ENCODE peak calls at places on chromosomes 6 and 20, in six cellular contexts. One of them, this sample, is unnamed.

GRCh38 chr6:154356690-154357089 is at the start of gene IPCEF1:
- DNase-seq in esophagus squamous epithelium: no peak
- DNase-seq in H9: no peak
- DNase-seq in left ventricle myocardium inferior: no peak
- DNase-seq in Panc1: no peak
- DNase-seq in heart right ventricle: no peak
- DNase-seq in this sample: no peak

GRCh38 chr6:41477572-41477971 is 68.6 kb upstream of the FOXP4 start:
- DNase-seq in esophagus squamous epithelium: no peak
- DNase-seq in H9: no peak
- DNase-seq in left ventricle myocardium inferior: no peak
- DNase-seq in Panc1: no peak
- DNase-seq in heart right ventricle: no peak
- DNase-seq in this sample: no peak

GRCh38 chr6:136274062-136274461 is 15.6 kb downstream of the BCLAF1 start:
- DNase-seq in esophagus squamous epithelium: no peak
- DNase-seq in H9: no peak
- DNase-seq in left ventricle myocardium inferior: no peak
- DNase-seq in Panc1: no peak
- DNase-seq in heart right ventricle: no peak
- DNase-seq in this sample: no peak

GRCh38 chr6:14917101-14917500 is 328.8 kb upstream of the JARID2 start:
- DNase-seq in esophagus squamous epithelium: no peak
- DNase-seq in H9: no peak
- DNase-seq in left ventricle myocardium inferior: no peak
- DNase-seq in Panc1: no peak
- DNase-seq in heart right ventricle: no peak
- DNase-seq in this sample: peak

GRCh38 chr6:45619994-45620471 is 242.3 kb upstream of the SUPT3H start:
- DNase-seq in esophagus squamous epithelium: no peak
- DNase-seq in H9: no peak
- DNase-seq in left ventricle myocardium inferior: no peak
- DNase-seq in Panc1: no peak
- DNase-seq in heart right ventricle: no peak
- DNase-seq in this sample: no peak

GRCh38 chr20:41032243-41032642 is 3.6 kb downstream of the TOP1 start:
- DNase-seq in esophagus squamous epithelium: no peak
- DNase-seq in H9: no peak
- DNase-seq in left ventricle myocardium inferior: no peak
- DNase-seq in Panc1: no peak
- DNase-seq in heart right ventricle: no peak
- DNase-seq in this sample: no peak

GRCh38 chr6:154925130-154925529 is 70.0 kb upstream of the TIAM2 start:
- DNase-seq in esophagus squamous epithelium: no peak
- DNase-seq in H9: no peak
- DNase-seq in left ventricle myocardium inferior: no peak
- DNase-seq in Panc1: no peak
- DNase-seq in heart right ventricle: no peak
- DNase-seq in this sample: no peak

GRCh38 chr6:79038061-79038460 is 40.0 kb downstream of the PHIP start:
- DNase-seq in esophagus squamous epithelium: no peak
- DNase-seq in H9: no peak
- DNase-seq in left ventricle myocardium inferior: no peak
- DNase-seq in Panc1: no peak
- DNase-seq in heart right ventricle: no peak
- DNase-seq in this sample: no peak

GRCh38 chr6:156617376-156617775 is 159.8 kb upstream of the ARID1B start:
- DNase-seq in esophagus squamous epithelium: no peak
- DNase-seq in H9: no peak
- DNase-seq in left ventricle myocardium inferior: no peak
- DNase-seq in Panc1: no peak
- DNase-seq in heart right ventricle: no peak
- DNase-seq in this sample: peak

GRCh38 chr20:14685179-14685578 is 347.8 kb upstream of the FLRT3 start:
- DNase-seq in esophagus squamous epithelium: no peak
- DNase-seq in H9: no peak
- DNase-seq in left ventricle myocardium inferior: no peak
- DNase-seq in Panc1: no peak
- DNase-seq in heart right ventricle: no peak
- DNase-seq in this sample: no peak

GRCh38 chr6:40359808-40360207 is 227.4 kb downstream of the LRFN2 start:
- DNase-seq in esophagus squamous epithelium: no peak
- DNase-seq in H9: peak
- DNase-seq in left ventricle myocardium inferior: no peak
- DNase-seq in Panc1: no peak
- DNase-seq in heart right ventricle: no peak
- DNase-seq in this sample: no peak

GRCh38 chr6:116060572-116061283 is at the start of gene FRK:
- DNase-seq in esophagus squamous epithelium: no peak
- DNase-seq in H9: no peak
- DNase-seq in left ventricle myocardium inferior: no peak
- DNase-seq in Panc1: no peak
- DNase-seq in heart right ventricle: no peak
- DNase-seq in this sample: peak

GRCh38 chr6:10404107-10404798 is 10.6 kb downstream of the TFAP2A start:
- DNase-seq in esophagus squamous epithelium: peak
- DNase-seq in H9: peak
- DNase-seq in left ventricle myocardium inferior: peak
- DNase-seq in Panc1: no peak
- DNase-seq in heart right ventricle: peak
- DNase-seq in this sample: peak

GRCh38 chr6:106974999-106975698 is 620 bp upstream of the CD24 start:
- DNase-seq in esophagus squamous epithelium: peak
- DNase-seq in H9: peak
- DNase-seq in left ventricle myocardium inferior: peak
- DNase-seq in Panc1: no peak
- DNase-seq in heart right ventricle: peak
- DNase-seq in this sample: no peak

GRCh38 chr20:1184638-1185315 is at the start of gene TMEM74B:
- DNase-seq in esophagus squamous epithelium: no peak
- DNase-seq in H9: no peak
- DNase-seq in left ventricle myocardium inferior: no peak
- DNase-seq in Panc1: no peak
- DNase-seq in heart right ventricle: no peak
- DNase-seq in this sample: no peak

GRCh38 chr20:415820-416322 is 7.8 kb downstream of the RBCK1 start:
- DNase-seq in esophagus squamous epithelium: no peak
- DNase-seq in H9: no peak
- DNase-seq in left ventricle myocardium inferior: no peak
- DNase-seq in Panc1: no peak
- DNase-seq in heart right ventricle: no peak
- DNase-seq in this sample: no peak

GRCh38 chr6:124260337-124260736 is 456.7 kb downstream of the NKAIN2 start:
- DNase-seq in esophagus squamous epithelium: no peak
- DNase-seq in H9: no peak
- DNase-seq in left ventricle myocardium inferior: no peak
- DNase-seq in Panc1: no peak
- DNase-seq in heart right ventricle: no peak
- DNase-seq in this sample: no peak

GRCh38 chr6:137231895-137232294 is 12.7 kb upstream of the IFNGR1 start:
- DNase-seq in esophagus squamous epithelium: no peak
- DNase-seq in H9: no peak
- DNase-seq in left ventricle myocardium inferior: no peak
- DNase-seq in Panc1: no peak
- DNase-seq in heart right ventricle: no peak
- DNase-seq in this sample: no peak

GRCh38 chr20:59082981-59083380 is 40.4 kb upstream of the PRELID3B start:
- DNase-seq in esophagus squamous epithelium: no peak
- DNase-seq in H9: no peak
- DNase-seq in left ventricle myocardium inferior: no peak
- DNase-seq in Panc1: no peak
- DNase-seq in heart right ventricle: no peak
- DNase-seq in this sample: no peak

GRCh38 chr6:125714431-125715090 is 34.9 kb upstream of the HEY2 start:
- DNase-seq in esophagus squamous epithelium: no peak
- DNase-seq in H9: no peak
- DNase-seq in left ventricle myocardium inferior: no peak
- DNase-seq in Panc1: no peak
- DNase-seq in heart right ventricle: no peak
- DNase-seq in this sample: no peak

GRCh38 chr6:54026652-54027400 is 84.4 kb upstream of the MLIP start:
- DNase-seq in esophagus squamous epithelium: no peak
- DNase-seq in H9: no peak
- DNase-seq in left ventricle myocardium inferior: no peak
- DNase-seq in Panc1: no peak
- DNase-seq in heart right ventricle: no peak
- DNase-seq in this sample: no peak

GRCh38 chr6:93423542-93423941 is 4.2 kb upstream of the EPHA7 start:
- DNase-seq in esophagus squamous epithelium: no peak
- DNase-seq in H9: peak
- DNase-seq in left ventricle myocardium inferior: peak
- DNase-seq in Panc1: no peak
- DNase-seq in heart right ventricle: no peak
- DNase-seq in this sample: no peak

GRCh38 chr6:31971279-31971992 is 502 bp downstream of the DXO start:
- DNase-seq in esophagus squamous epithelium: no peak
- DNase-seq in H9: no peak
- DNase-seq in left ventricle myocardium inferior: no peak
- DNase-seq in Panc1: no peak
- DNase-seq in heart right ventricle: no peak
- DNase-seq in this sample: no peak

GRCh38 chr6:141445928-141446628 is 686.6 kb upstream of the GJE1 start:
- DNase-seq in esophagus squamous epithelium: no peak
- DNase-seq in H9: no peak
- DNase-seq in left ventricle myocardium inferior: no peak
- DNase-seq in Panc1: no peak
- DNase-seq in heart right ventricle: no peak
- DNase-seq in this sample: no peak

GRCh38 chr6:74534485-74535211 is 671.2 kb downstream of the COL12A1 start:
- DNase-seq in esophagus squamous epithelium: no peak
- DNase-seq in H9: no peak
- DNase-seq in left ventricle myocardium inferior: no peak
- DNase-seq in Panc1: peak
- DNase-seq in heart right ventricle: no peak
- DNase-seq in this sample: no peak
- H3K27ac ChIP-seq in esophagus squamous epithelium: no peak
- H3K27ac ChIP-seq in H9: no peak
- H3K27ac ChIP-seq in left ventricle myocardium inferior: peak
- H3K27ac ChIP-seq in Panc1: no peak
- H3K27ac ChIP-seq in heart right ventricle: no peak
- H3K27ac ChIP-seq in this sample: no peak

DNA sequence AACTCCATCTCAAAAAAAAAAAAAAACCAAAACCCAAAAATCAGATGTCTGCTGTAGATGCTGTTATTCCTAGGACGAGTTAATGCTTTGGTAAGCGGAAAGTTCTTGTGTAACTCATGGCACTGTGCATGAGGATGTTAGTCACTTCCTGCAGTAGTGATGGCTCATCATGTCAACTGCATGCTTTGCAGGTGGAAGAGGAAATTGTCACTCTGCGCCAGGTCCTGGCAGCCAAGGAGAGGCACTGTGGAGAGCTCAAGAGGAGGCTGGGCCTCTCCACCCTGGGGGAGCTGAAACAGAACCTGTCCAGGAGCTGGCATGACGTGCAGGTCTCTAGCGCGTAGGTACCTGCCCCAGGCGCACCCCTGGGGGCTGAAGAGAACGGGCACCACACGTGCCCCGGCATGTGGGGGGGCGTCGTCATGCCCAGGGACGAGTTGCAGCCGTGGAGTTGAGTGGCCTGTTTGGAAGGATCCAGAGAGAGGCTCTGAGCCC is 8.5 kb downstream of the TPD52L2 start:
- DNase-seq in esophagus squamous epithelium: no peak
- DNase-seq in H9: no peak
- DNase-seq in left ventricle myocardium inferior: no peak
- DNase-seq in Panc1: peak
- DNase-seq in heart right ventricle: no peak
- DNase-seq in this sample: peak
- H3K27ac ChIP-seq in esophagus squamous epithelium: peak
- H3K27ac ChIP-seq in H9: no peak
- H3K27ac ChIP-seq in left ventricle myocardium inferior: peak
- H3K27ac ChIP-seq in Panc1: no peak
- H3K27ac ChIP-seq in heart right ventricle: no peak
- H3K27ac ChIP-seq in this sample: peak

GRCh38 chr6:90111387-90111786 is 185.3 kb downstream of the BACH2 start:
- DNase-seq in esophagus squamous epithelium: no peak
- DNase-seq in H9: no peak
- DNase-seq in left ventricle myocardium inferior: no peak
- DNase-seq in Panc1: no peak
- DNase-seq in heart right ventricle: no peak
- DNase-seq in this sample: no peak
- H3K27ac ChIP-seq in esophagus squamous epithelium: no peak
- H3K27ac ChIP-seq in H9: no peak
- H3K27ac ChIP-seq in left ventricle myocardium inferior: no peak
- H3K27ac ChIP-seq in Panc1: no peak
- H3K27ac ChIP-seq in heart right ventricle: no peak
- H3K27ac ChIP-seq in this sample: no peak

DNA sequence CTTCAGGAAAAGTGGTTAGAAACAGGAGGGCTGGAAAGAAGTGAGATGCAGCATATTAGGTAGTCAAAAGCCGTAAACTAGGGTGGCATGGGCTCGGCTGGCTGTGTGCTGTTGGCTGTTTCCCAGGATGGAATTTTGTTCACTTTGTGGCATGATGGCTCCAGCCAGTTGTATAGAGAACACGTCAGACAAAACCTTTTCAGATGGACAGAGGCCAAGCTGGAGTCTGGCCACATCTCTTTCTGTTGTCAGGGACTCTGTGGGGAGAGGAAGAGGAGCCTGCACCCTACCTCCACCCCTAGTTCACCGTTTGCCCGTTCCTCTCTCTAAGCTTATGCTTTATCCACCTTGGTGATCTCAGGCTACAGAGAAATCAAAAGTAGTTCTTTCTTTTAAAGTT is 22.0 kb downstream of the C6orf89 start:
- DNase-seq in esophagus squamous epithelium: no peak
- DNase-seq in H9: no peak
- DNase-seq in left ventricle myocardium inferior: peak
- DNase-seq in Panc1: no peak
- DNase-seq in heart right ventricle: peak
- DNase-seq in this sample: no peak
- H3K27ac ChIP-seq in esophagus squamous epithelium: no peak
- H3K27ac ChIP-seq in H9: no peak
- H3K27ac ChIP-seq in left ventricle myocardium inferior: peak
- H3K27ac ChIP-seq in Panc1: peak
- H3K27ac ChIP-seq in heart right ventricle: peak
- H3K27ac ChIP-seq in this sample: no peak

GRCh38 chr6:19804362-19805145 is 32.6 kb upstream of the ID4 start:
- DNase-seq in esophagus squamous epithelium: peak
- DNase-seq in H9: peak
- DNase-seq in left ventricle myocardium inferior: peak
- DNase-seq in Panc1: no peak
- DNase-seq in heart right ventricle: peak
- DNase-seq in this sample: peak

GRCh38 chr6:19802656-19803055 is 34.5 kb upstream of the ID4 start:
- DNase-seq in esophagus squamous epithelium: no peak
- DNase-seq in H9: no peak
- DNase-seq in left ventricle myocardium inferior: no peak
- DNase-seq in Panc1: no peak
- DNase-seq in heart right ventricle: no peak
- DNase-seq in this sample: no peak

GRCh38 chr6:19803331-19804330 is 33.5 kb upstream of the ID4 start:
- DNase-seq in esophagus squamous epithelium: no peak
- DNase-seq in H9: no peak
- DNase-seq in left ventricle myocardium inferior: no peak
- DNase-seq in Panc1: no peak
- DNase-seq in heart right ventricle: no peak
- DNase-seq in this sample: no peak

GRCh38 chr6:19805146-19805515 is 32.0 kb upstream of the ID4 start:
- DNase-seq in esophagus squamous epithelium: no peak
- DNase-seq in H9: no peak
- DNase-seq in left ventricle myocardium inferior: no peak
- DNase-seq in Panc1: no peak
- DNase-seq in heart right ventricle: no peak
- DNase-seq in this sample: no peak

GRCh38 chr6:19806971-19807396 is 30.2 kb upstream of the ID4 start:
- DNase-seq in esophagus squamous epithelium: no peak
- DNase-seq in H9: no peak
- DNase-seq in left ventricle myocardium inferior: no peak
- DNase-seq in Panc1: no peak
- DNase-seq in heart right ventricle: no peak
- DNase-seq in this sample: no peak
- H3K27ac ChIP-seq in esophagus squamous epithelium: no peak
- H3K27ac ChIP-seq in H9: no peak
- H3K27ac ChIP-seq in left ventricle myocardium inferior: no peak
- H3K27ac ChIP-seq in Panc1: no peak
- H3K27ac ChIP-seq in heart right ventricle: no peak
- H3K27ac ChIP-seq in this sample: no peak